ENCODE peak calls at places on chromosomes 12 and 14, in four cellular contexts. G is HepG2, I is epithelial cell of esophagus, P is NCI-H345. K is an unnamed sample.

GRCh38 chr12:11067514-11067913 is 5.4 kb upstream of the TAS2R46 start:
- DNase-seq in G (no peak), I (peak), P (peak), K (no peak)

GRCh38 chr12:50018968-50019367 is 6.3 kb downstream of the RACGAP1 start:
- DNase-seq in G (no peak), I (no peak), P (no peak), K (no peak)

GRCh38 chr12:26452511-26452910 is 257.1 kb downstream of the SSPN start:
- DNase-seq in G (no peak), I (no peak), P (no peak), K (no peak)

GRCh38 chr14:36224176-36224575 is 47.7 kb upstream of the PTCSC3 start:
- DNase-seq in G (no peak), I (peak), P (no peak), K (no peak)

GRCh38 chr14:70080081-70080480 is 108.7 kb downstream of the SLC8A3 start:
- DNase-seq in G (no peak), I (no peak), P (no peak), K (no peak)

GRCh38 chr14:37081220-37081619 is 91.2 kb downstream of the SLC25A21 start:
- DNase-seq in G (no peak), I (peak), P (no peak), K (no peak)

GRCh38 chr12:106682594-106683234 is 91.8 kb upstream of the RIC8B start:
- DNase-seq in G (peak), I (peak), P (no peak), K (no peak)

GRCh38 chr14:101502761-101503392 is 58.4 kb upstream of the DIO3 start:
- DNase-seq in G (no peak), I (no peak), P (no peak), K (no peak)

GRCh38 chr12:104709692-104710435 is 248.2 kb downstream of the SLC41A2 start:
- DNase-seq in G (no peak), I (no peak), P (no peak), K (no peak)

GRCh38 chr12:31117203-31118011 is 43.7 kb downstream of the DDX11 start:
- DNase-seq in G (peak), I (peak), P (peak), K (peak)

GRCh38 chr12:69337325-69337724 is 10.9 kb upstream of the LYZ start:
- DNase-seq in G (peak), I (no peak), P (no peak), K (no peak)

GRCh38 chr12:111692575-111693210 is 6.8 kb downstream of the ACAD10 start:
- DNase-seq in G (no peak), I (peak), P (no peak), K (no peak)

GRCh38 chr14:77347746-77348145 is 26.9 kb downstream of the GSTZ1 start:
- DNase-seq in G (no peak), I (no peak), P (no peak), K (no peak)

GRCh38 chr14:32450919-32451675 is 122.0 kb downstream of the AKAP6 start:
- DNase-seq in G (no peak), I (peak), P (no peak), K (no peak)

GRCh38 chr12:58117201-58117600 is 175.8 kb downstream of the ATP23 start:
- DNase-seq in G (no peak), I (no peak), P (no peak), K (no peak)

GRCh38 chr12:95473440-95473946 is 459 bp upstream of the METAP2 start:
- DNase-seq in G (peak), I (peak), P (peak), K (peak)

GRCh38 chr12:73159952-73160351 is 887.8 kb downstream of the TRHDE start:
- DNase-seq in G (no peak), I (no peak), P (no peak), K (no peak)

GRCh38 chr12:76348079-76348901 is at the start of gene BBS10:
- DNase-seq in G (peak), I (peak), P (peak), K (peak)

GRCh38 chr12:112148031-112148513 is 22.7 kb downstream of the TRAFD1 start:
- DNase-seq in G (no peak), I (peak), P (no peak), K (no peak)

GRCh38 chr12:132267873-132268272 is 61.5 kb downstream of the GALNT9 start:
- DNase-seq in G (no peak), I (no peak), P (no peak), K (no peak)

GRCh38 chr12:88325828-88326214 is 183.7 kb downstream of the TMTC3 start:
- DNase-seq in G (no peak), I (no peak), P (no peak), K (no peak)